ENCODE peak calls at places on chromosomes 7 and 10, in four cellular contexts. L is left lung, G is caudate nucleus, N is GM04504. V is an unnamed sample.

GRCh38 chr7:70836279-70836678 is 295.7 kb upstream of the GALNT17 start:
- DNase-seq in L (no peak), G (no peak), N (no peak), V (no peak)

GRCh38 chr7:138460176-138460648 is at the start of gene TRIM24:
- DNase-seq in L (peak; percentile 99), G (no peak), N (peak; percentile 96), V (no peak)

GRCh38 chr10:24451325-24451820 is 242.4 kb downstream of the KIAA1217 start:
- DNase-seq in L (no peak), G (no peak), N (no peak), V (no peak)

GRCh38 chr7:28570970-28571288 is 158.6 kb downstream of the CREB5 start:
- DNase-seq in L (no peak), G (no peak), N (peak; percentile 5), V (no peak)

GRCh38 chr10:132224343-132225072 is 37.8 kb downstream of the DPYSL4 start:
- DNase-seq in L (peak; percentile 55), G (no peak), N (no peak), V (no peak)

GRCh38 chr7:102393467-102393866 is 2.7 kb upstream of the PRKRIP1 start:
- DNase-seq in L (no peak), G (no peak), N (no peak), V (no peak)

GRCh38 chr7:151599401-151600227 is 79.9 kb upstream of the RHEB start:
- DNase-seq in L (no peak), G (no peak), N (peak; percentile 85), V (no peak)

GRCh38 chr7:155791836-155792235 is 20.4 kb downstream of the SHH start:
- DNase-seq in L (no peak), G (no peak), N (no peak), V (no peak)

GRCh38 chr10:69929575-69929974 is 123.1 kb upstream of the MACROH2A2 start:
- DNase-seq in L (no peak), G (no peak), N (no peak), V (no peak)

GRCh38 chr7:74063223-74063641 is 20.4 kb upstream of the LIMK1 start:
- DNase-seq in L (peak; percentile 82), G (no peak), N (no peak), V (no peak)

GRCh38 chr7:44310221-44310848 is 15.1 kb downstream of the CAMK2B start:
- DNase-seq in L (no peak), G (no peak), N (no peak), V (no peak)

GRCh38 chr7:135584362-135585353 is 26.9 kb downstream of the NUP205 start:
- DNase-seq in L (no peak), G (no peak), N (no peak), V (no peak)

GRCh38 chr10:1116696-1117254 is 60.6 kb downstream of the WDR37 start:
- DNase-seq in L (no peak), G (no peak), N (no peak), V (no peak)

GRCh38 chr7:30650455-30650854 is 31.8 kb downstream of the CRHR2 start:
- DNase-seq in L (no peak), G (no peak), N (no peak), V (no peak)

GRCh38 chr10:125006921-125007391 is 65.0 kb downstream of the ZRANB1 start:
- DNase-seq in L (peak; percentile 63), G (no peak), N (peak; percentile 76), V (no peak)

GRCh38 chr7:17234398-17235021 is 63.9 kb upstream of the AHR start:
- DNase-seq in L (no peak), G (no peak), N (peak; percentile 91), V (no peak)

GRCh38 chr7:131189488-131189887 is 138.2 kb upstream of the MKLN1 start:
- DNase-seq in L (no peak), G (no peak), N (no peak), V (no peak)

GRCh38 chr7:92699560-92699959 is 109.4 kb upstream of the FAM133B start:
- DNase-seq in L (no peak), G (no peak), N (no peak), V (no peak)

GRCh38 chr7:130922206-130923112 is 188.5 kb upstream of the KLF14 start:
- DNase-seq in L (no peak), G (no peak), N (no peak), V (no peak)

GRCh38 chr7:151249732-151250072 is 1.2 kb upstream of the SMARCD3 start:
- DNase-seq in L (no peak), G (no peak), N (no peak), V (no peak)

GRCh38 chr10:132303361-132304115 is 4.2 kb downstream of the STK32C start:
- DNase-seq in L (peak; percentile 31), G (no peak), N (no peak), V (no peak)

GRCh38 chr7:47945261-47946015 is 2.8 kb downstream of the PKD1L1 start:
- DNase-seq in L (no peak), G (peak; percentile 15), N (peak; percentile 35), V (no peak)

GRCh38 chr7:13312327-13312726 is 624.9 kb downstream of the ARL4A start:
- DNase-seq in L (no peak), G (no peak), N (no peak), V (no peak)

GRCh38 chr10:102627446-102628293 is 16.6 kb upstream of the TRIM8 start:
- DNase-seq in L (peak; percentile 69), G (peak; percentile 48), N (no peak), V (no peak)

V was measured in cerebellar nuclear complex.